ENCODE peak calls at places on chromosomes 13 and 19, in five cellular contexts. One of them, this sample, is unnamed.
A peak's percentile ranks its signal among the peaks of the same experiment; 100 is the strongest.

GRCh38 chr13:47168086-47168485 is 271.2 kb upstream of the HTR2A start:
- DNase-seq in mucosa of descending colon: no peak
- DNase-seq in fibroblast of lung: peak; percentile 67
- DNase-seq in left ventricle myocardium inferior: no peak
- DNase-seq in AG09309: no peak
- DNase-seq in this sample: no peak

GRCh38 chr19:33212773-33213172 is 12.9 kb downstream of the SLC7A10 start:
- DNase-seq in fibroblast of lung: no peak
- DNase-seq in mucosa of descending colon: no peak
- DNase-seq in AG09309: no peak
- DNase-seq in left ventricle myocardium inferior: no peak
- DNase-seq in this sample: no peak

GRCh38 chr19:35846038-35846668 is 6.2 kb downstream of the NPHS1 start:
- DNase-seq in left ventricle myocardium inferior: no peak
- DNase-seq in AG09309: no peak
- DNase-seq in fibroblast of lung: no peak
- DNase-seq in mucosa of descending colon: no peak
- DNase-seq in this sample: no peak

GRCh38 chr19:15457701-15458484 is 6.5 kb downstream of the RASAL3 start:
- DNase-seq in mucosa of descending colon: no peak
- DNase-seq in fibroblast of lung: no peak
- DNase-seq in AG09309: no peak
- DNase-seq in left ventricle myocardium inferior: no peak
- DNase-seq in this sample: no peak

GRCh38 chr19:14475251-14476073 is at the start of gene PTGER1:
- DNase-seq in fibroblast of lung: peak; percentile 25
- DNase-seq in AG09309: no peak
- DNase-seq in mucosa of descending colon: peak; percentile 60
- DNase-seq in left ventricle myocardium inferior: no peak
- DNase-seq in this sample: no peak

GRCh38 chr13:40439928-40440327 is 226.5 kb downstream of the FOXO1 start:
- DNase-seq in AG09309: no peak
- DNase-seq in fibroblast of lung: no peak
- DNase-seq in left ventricle myocardium inferior: peak; percentile 30
- DNase-seq in mucosa of descending colon: no peak
- DNase-seq in this sample: no peak

GRCh38 chr13:97109256-97109655 is 112.9 kb upstream of the MBNL2 start:
- DNase-seq in mucosa of descending colon: no peak
- DNase-seq in AG09309: no peak
- DNase-seq in left ventricle myocardium inferior: no peak
- DNase-seq in fibroblast of lung: no peak
- DNase-seq in this sample: no peak

GRCh38 chr13:109897988-109898623 is 111.7 kb upstream of the IRS2 start:
- DNase-seq in fibroblast of lung: no peak
- DNase-seq in left ventricle myocardium inferior: no peak
- DNase-seq in AG09309: no peak
- DNase-seq in mucosa of descending colon: no peak
- DNase-seq in this sample: no peak

GRCh38 chr13:97321616-97322321 is 99.6 kb downstream of the MBNL2 start:
- DNase-seq in AG09309: no peak
- DNase-seq in fibroblast of lung: no peak
- DNase-seq in left ventricle myocardium inferior: no peak
- DNase-seq in mucosa of descending colon: no peak
- DNase-seq in this sample: no peak

GRCh38 chr19:48511800-48512503 is at the start of gene LMTK3:
- DNase-seq in AG09309: no peak
- DNase-seq in fibroblast of lung: peak; percentile 36
- DNase-seq in mucosa of descending colon: peak; percentile 82
- DNase-seq in left ventricle myocardium inferior: no peak
- DNase-seq in this sample: no peak

GRCh38 chr19:42216653-42217521 is 590 bp downstream of the DEDD2 start:
- DNase-seq in fibroblast of lung: peak; percentile 36
- DNase-seq in AG09309: no peak
- DNase-seq in left ventricle myocardium inferior: peak; percentile 46
- DNase-seq in mucosa of descending colon: peak; percentile 72
- DNase-seq in this sample: no peak

GRCh38 chr19:50046649-50047503 is 21.1 kb downstream of the ZNF473 start:
- DNase-seq in fibroblast of lung: no peak
- DNase-seq in mucosa of descending colon: no peak
- DNase-seq in left ventricle myocardium inferior: peak; percentile 42
- DNase-seq in AG09309: no peak
- DNase-seq in this sample: no peak

GRCh38 chr19:41189425-41190065 is 3.5 kb upstream of the CYP2S1 start:
- DNase-seq in fibroblast of lung: no peak
- DNase-seq in AG09309: no peak
- DNase-seq in left ventricle myocardium inferior: no peak
- DNase-seq in mucosa of descending colon: no peak
- DNase-seq in this sample: no peak

GRCh38 chr13:24217601-24218281 is 57.2 kb downstream of the SPATA13 start:
- DNase-seq in mucosa of descending colon: peak; percentile 85
- DNase-seq in fibroblast of lung: peak; percentile 9
- DNase-seq in AG09309: no peak
- DNase-seq in left ventricle myocardium inferior: no peak
- DNase-seq in this sample: no peak

GRCh38 chr13:23504188-23504587 is 66.0 kb upstream of the TNFRSF19 start:
- DNase-seq in AG09309: no peak
- DNase-seq in fibroblast of lung: peak; percentile 77
- DNase-seq in left ventricle myocardium inferior: no peak
- DNase-seq in mucosa of descending colon: no peak
- DNase-seq in this sample: no peak

GRCh38 chr13:21420706-21421105 is 38.4 kb downstream of the ZDHHC20 start:
- DNase-seq in left ventricle myocardium inferior: no peak
- DNase-seq in mucosa of descending colon: no peak
- DNase-seq in AG09309: no peak
- DNase-seq in fibroblast of lung: peak; percentile 47
- DNase-seq in this sample: peak; percentile 10

GRCh38 chr13:65724261-65724660 is 1505.9 kb downstream of the PCDH9 start:
- DNase-seq in mucosa of descending colon: no peak
- DNase-seq in AG09309: peak; percentile 14
- DNase-seq in fibroblast of lung: peak; percentile 73
- DNase-seq in left ventricle myocardium inferior: no peak
- DNase-seq in this sample: peak; percentile 69

GRCh38 chr13:79481685-79482052 is 714 bp downstream of the NDFIP2 start:
- DNase-seq in left ventricle myocardium inferior: no peak
- DNase-seq in mucosa of descending colon: peak; percentile 44
- DNase-seq in AG09309: no peak
- DNase-seq in fibroblast of lung: peak; percentile 24
- DNase-seq in this sample: no peak

GRCh38 chr13:42991892-42992584 is at the start of gene EPSTI1:
- DNase-seq in AG09309: no peak
- DNase-seq in left ventricle myocardium inferior: peak; percentile 61
- DNase-seq in mucosa of descending colon: peak; percentile 87
- DNase-seq in fibroblast of lung: peak; percentile 68
- DNase-seq in this sample: no peak

GRCh38 chr19:39941151-39941550 is 6.7 kb upstream of the FCGBP start:
- DNase-seq in AG09309: no peak
- DNase-seq in fibroblast of lung: no peak
- DNase-seq in left ventricle myocardium inferior: no peak
- DNase-seq in mucosa of descending colon: no peak
- DNase-seq in this sample: no peak

GRCh38 chr19:13051581-13052165 is 51.0 kb downstream of the LYL1 start:
- DNase-seq in fibroblast of lung: peak; percentile 52
- DNase-seq in left ventricle myocardium inferior: peak; percentile 66
- DNase-seq in AG09309: no peak
- DNase-seq in mucosa of descending colon: peak; percentile 81
- DNase-seq in this sample: no peak

GRCh38 chr19:15584095-15584494 is 30.9 kb upstream of the CYP4F8 start:
- DNase-seq in mucosa of descending colon: no peak
- DNase-seq in AG09309: no peak
- DNase-seq in left ventricle myocardium inferior: no peak
- DNase-seq in fibroblast of lung: no peak
- DNase-seq in this sample: no peak

GRCh38 chr19:15442142-15442920 is 7.4 kb downstream of the WIZ start:
- DNase-seq in left ventricle myocardium inferior: no peak
- DNase-seq in mucosa of descending colon: no peak
- DNase-seq in fibroblast of lung: no peak
- DNase-seq in AG09309: no peak
- DNase-seq in this sample: no peak

GRCh38 chr13:61874970-61875579 is 459.4 kb upstream of the PCDH20 start:
- DNase-seq in left ventricle myocardium inferior: no peak
- DNase-seq in fibroblast of lung: no peak
- DNase-seq in AG09309: no peak
- DNase-seq in mucosa of descending colon: no peak
- DNase-seq in this sample: no peak

GRCh38 chr19:45442927-45443461 is 19.3 kb upstream of the ERCC1 start:
- DNase-seq in mucosa of descending colon: peak; percentile 75
- DNase-seq in fibroblast of lung: peak; percentile 36
- DNase-seq in AG09309: no peak
- DNase-seq in left ventricle myocardium inferior: peak; percentile 46
- DNase-seq in this sample: no peak

GRCh38 chr19:56317749-56318148 is 3.1 kb upstream of the ZSCAN5A start:
- DNase-seq in mucosa of descending colon: no peak
- DNase-seq in left ventricle myocardium inferior: no peak
- DNase-seq in fibroblast of lung: no peak
- DNase-seq in AG09309: no peak
- DNase-seq in this sample: no peak

GRCh38 chr13:59877933-59878332 is 285.8 kb downstream of the DIAPH3 start:
- DNase-seq in AG09309: peak; percentile 13
- DNase-seq in mucosa of descending colon: no peak
- DNase-seq in left ventricle myocardium inferior: no peak
- DNase-seq in fibroblast of lung: peak; percentile 41
- DNase-seq in this sample: no peak

GRCh38 chr13:73902296-73902695 is 231.9 kb downstream of the KLF12 start:
- DNase-seq in fibroblast of lung: no peak
- DNase-seq in mucosa of descending colon: no peak
- DNase-seq in left ventricle myocardium inferior: no peak
- DNase-seq in AG09309: no peak
- DNase-seq in this sample: no peak

GRCh38 chr13:73902847-73903246 is 231.4 kb downstream of the KLF12 start:
- DNase-seq in mucosa of descending colon: no peak
- DNase-seq in AG09309: no peak
- DNase-seq in fibroblast of lung: no peak
- DNase-seq in left ventricle myocardium inferior: no peak
- DNase-seq in this sample: no peak

GRCh38 chr13:73900591-73900990 is 233.6 kb downstream of the KLF12 start:
- DNase-seq in mucosa of descending colon: no peak
- DNase-seq in left ventricle myocardium inferior: no peak
- DNase-seq in AG09309: no peak
- DNase-seq in fibroblast of lung: peak; percentile 74
- DNase-seq in this sample: no peak

GRCh38 chr13:73903561-73903960 is 230.6 kb downstream of the KLF12 start:
- DNase-seq in mucosa of descending colon: no peak
- DNase-seq in fibroblast of lung: no peak
- DNase-seq in AG09309: no peak
- DNase-seq in left ventricle myocardium inferior: no peak
- DNase-seq in this sample: no peak

DNA sequence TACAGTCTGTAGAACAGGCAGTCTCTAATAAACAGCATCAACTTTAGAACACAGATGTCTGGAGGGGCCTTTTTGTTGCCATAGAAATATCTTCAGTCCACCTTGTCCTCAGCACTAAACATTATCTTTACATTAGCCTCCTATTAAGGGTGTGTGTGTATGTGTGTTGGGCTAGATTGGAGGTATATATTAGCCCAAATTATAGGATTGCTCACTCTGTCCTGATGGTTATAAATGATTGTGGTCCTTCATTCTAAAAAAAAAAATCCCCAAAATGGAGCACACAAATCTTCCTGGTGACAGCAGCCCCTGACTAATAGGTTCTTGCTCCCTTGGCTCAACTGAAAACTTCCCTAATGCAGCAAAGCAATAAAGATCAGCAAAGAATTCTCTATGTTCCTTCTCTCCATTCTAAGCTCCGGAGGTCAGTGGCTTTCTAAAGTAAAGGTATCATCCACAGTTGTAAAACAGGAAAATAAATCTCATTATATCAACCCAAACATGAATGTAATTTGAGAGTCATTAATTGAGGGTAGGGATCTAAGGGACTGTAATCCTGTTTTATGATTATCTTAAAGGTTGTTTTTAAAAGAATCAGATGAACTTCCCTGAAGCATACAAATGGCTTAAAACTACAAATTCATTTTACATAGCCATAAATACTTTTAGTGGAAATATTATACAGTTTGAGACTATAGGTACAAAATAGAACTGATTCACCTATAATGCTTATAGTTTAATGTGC is 232.7 kb downstream of the KLF12 start:
- DNase-seq in mucosa of descending colon: no peak
- DNase-seq in fibroblast of lung: no peak
- DNase-seq in left ventricle myocardium inferior: no peak
- DNase-seq in AG09309: no peak
- DNase-seq in this sample: no peak
- H3K4me3 ChIP-seq in mucosa of descending colon: no peak overlapping the region
- H3K4me3 ChIP-seq in fibroblast of lung: no peak overlapping the region
- H3K4me3 ChIP-seq in left ventricle myocardium inferior: no peak overlapping the region
- H3K4me3 ChIP-seq in AG09309: no peak overlapping the region
- H3K4me3 ChIP-seq in this sample: no peak overlapping the region

GRCh38 chr19:1244693-1245451 is 3.3 kb downstream of the ATP5F1D start:
- DNase-seq in mucosa of descending colon: peak; percentile 89
- DNase-seq in AG09309: no peak
- DNase-seq in fibroblast of lung: no peak
- DNase-seq in left ventricle myocardium inferior: peak; percentile 87
- DNase-seq in this sample: no peak

GRCh38 chr19:1245468-1245867 is 2.9 kb upstream of the MIDN start:
- DNase-seq in left ventricle myocardium inferior: no peak
- DNase-seq in mucosa of descending colon: no peak
- DNase-seq in AG09309: no peak
- DNase-seq in fibroblast of lung: no peak
- DNase-seq in this sample: no peak

GRCh38 chr19:1241417-1242095 is at the start of gene ATP5F1D:
- DNase-seq in left ventricle myocardium inferior: peak; percentile 96
- DNase-seq in AG09309: peak; percentile 73
- DNase-seq in fibroblast of lung: peak; percentile 93
- DNase-seq in mucosa of descending colon: peak; percentile 97
- DNase-seq in this sample: no peak

GRCh38 chr19:1245884-1246816 is 2.2 kb upstream of the MIDN start:
- DNase-seq in AG09309: no peak
- DNase-seq in fibroblast of lung: no peak
- DNase-seq in left ventricle myocardium inferior: peak; percentile 89
- DNase-seq in mucosa of descending colon: peak; percentile 92
- DNase-seq in this sample: no peak

GRCh38 chr19:1243768-1244692 is 2.5 kb downstream of the ATP5F1D start:
- DNase-seq in left ventricle myocardium inferior: peak; percentile 87
- DNase-seq in AG09309: no peak
- DNase-seq in fibroblast of lung: peak; percentile 69
- DNase-seq in mucosa of descending colon: peak; percentile 91
- DNase-seq in this sample: no peak
- H3K4me3 ChIP-seq in left ventricle myocardium inferior: peak overlapping the region; percentile 90
- H3K4me3 ChIP-seq in AG09309: no peak overlapping the region
- H3K4me3 ChIP-seq in fibroblast of lung: no peak overlapping the region
- H3K4me3 ChIP-seq in mucosa of descending colon: no peak overlapping the region
- H3K4me3 ChIP-seq in this sample: peak overlapping the region; percentile 79

GRCh38 chr19:17402982-17403855 is 2.2 kb downstream of the BST2 start:
- DNase-seq in fibroblast of lung: no peak
- DNase-seq in mucosa of descending colon: no peak
- DNase-seq in left ventricle myocardium inferior: no peak
- DNase-seq in AG09309: no peak
- DNase-seq in this sample: no peak
- H3K4me3 ChIP-seq in fibroblast of lung: no peak overlapping the region
- H3K4me3 ChIP-seq in mucosa of descending colon: no peak overlapping the region
- H3K4me3 ChIP-seq in left ventricle myocardium inferior: peak overlapping the region; percentile 71
- H3K4me3 ChIP-seq in AG09309: no peak overlapping the region
- H3K4me3 ChIP-seq in this sample: no peak overlapping the region

DNA sequence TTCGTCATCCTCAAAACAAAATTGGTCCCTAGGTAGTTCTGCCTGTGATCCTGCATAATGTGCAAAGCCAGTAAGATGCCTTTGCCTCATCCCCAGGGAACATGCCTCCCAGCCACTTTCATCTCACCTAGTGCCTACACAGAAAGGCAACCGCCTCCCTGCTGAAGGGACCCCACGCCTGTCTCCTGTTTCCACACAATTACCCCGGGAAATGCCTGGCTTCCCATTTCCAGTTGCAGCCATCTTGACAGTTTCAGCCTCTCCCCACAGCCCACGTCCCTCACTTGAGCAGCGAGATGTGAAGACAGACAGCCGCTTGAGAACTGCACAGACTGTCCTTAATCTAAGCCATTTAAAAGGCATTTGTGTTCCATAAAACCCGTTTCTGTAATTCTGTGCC is 4.6 kb upstream of the UQCRFS1 start:
- DNase-seq in fibroblast of lung: no peak
- DNase-seq in AG09309: no peak
- DNase-seq in left ventricle myocardium inferior: no peak
- DNase-seq in mucosa of descending colon: no peak
- DNase-seq in this sample: no peak
- H3K4me3 ChIP-seq in fibroblast of lung: no peak overlapping the region
- H3K4me3 ChIP-seq in AG09309: no peak overlapping the region
- H3K4me3 ChIP-seq in left ventricle myocardium inferior: no peak overlapping the region
- H3K4me3 ChIP-seq in mucosa of descending colon: no peak overlapping the region
- H3K4me3 ChIP-seq in this sample: no peak overlapping the region